ENCODE peak calls at places on chromosomes 4 and X, in ten cellular contexts. W, M, G, L, S, K, Y, U, Z and E are unnamed samples.

GRCh38 chr4:73127839-73128448 is 58.4 kb upstream of the COX18 start:
- DNase-seq in W (no peak), M (no peak), G (no peak), L (no peak), S (no peak), K (no peak), Y (no peak), U (no peak), Z (no peak), E (no peak)

GRCh38 chr4:73257995-73258667 is 467 bp downstream of the ANKRD17 start:
- DNase-seq in W (no peak), M (peak), G (peak), L (no peak), S (no peak), K (no peak), Y (no peak), U (peak), Z (no peak), E (no peak)

GRCh38 chr4:102299302-102299701 is 46.0 kb downstream of the SLC39A8 start:
- DNase-seq in W (no peak), M (no peak), G (no peak), L (no peak), S (no peak), K (no peak), Y (no peak), U (no peak), Z (no peak), E (no peak)

GRCh38 chr4:53545942-53546581 is 45.2 kb downstream of the LNX1 start:
- DNase-seq in W (no peak), M (no peak), G (no peak), L (no peak), S (no peak), K (no peak), Y (no peak), U (no peak), Z (no peak), E (no peak)

GRCh38 chr4:144862221-144862620 is 216.3 kb downstream of the HHIP start:
- DNase-seq in W (no peak), M (no peak), G (no peak), L (no peak), S (no peak), K (no peak), Y (no peak), U (no peak), Z (no peak), E (no peak)

GRCh38 chr4:59936566-59936965 is 1263.6 kb upstream of the ADGRL3 start:
- DNase-seq in W (no peak), M (no peak), G (no peak), L (no peak), S (no peak), K (no peak), Y (no peak), U (no peak), Z (no peak), E (no peak)

GRCh38 chrX:9995855-9996339 is 28.7 kb downstream of the CLDN34 start:
- DNase-seq in W (peak), M (peak), G (peak), L (peak), S (peak), K (peak), Y (peak), U (peak), Z (peak), E (no peak)

GRCh38 chr4:5030152-5030668 is 11.0 kb upstream of the CYTL1 start:
- DNase-seq in W (no peak), M (no peak), G (no peak), L (no peak), S (no peak), K (no peak), Y (no peak), U (no peak), Z (no peak), E (no peak)

GRCh38 chr4:26325191-26325590 is 4.4 kb downstream of the RBPJ start:
- DNase-seq in W (no peak), M (no peak), G (no peak), L (no peak), S (no peak), K (peak), Y (no peak), U (no peak), Z (no peak), E (no peak)

GRCh38 chr4:52991452-52991851 is 129.3 kb downstream of the RASL11B start:
- DNase-seq in W (no peak), M (no peak), G (no peak), L (no peak), S (no peak), K (no peak), Y (no peak), U (no peak), Z (no peak), E (no peak)

GRCh38 chr4:175033162-175033561 is 115.0 kb downstream of the ADAM29 start:
- DNase-seq in W (no peak), M (no peak), G (no peak), L (no peak), S (no peak), K (no peak), Y (no peak), U (no peak), Z (no peak), E (no peak)

GRCh38 chr4:160038560-160038959 is 935.7 kb downstream of the RAPGEF2 start:
- DNase-seq in W (no peak), M (no peak), G (no peak), L (no peak), S (no peak), K (no peak), Y (no peak), U (no peak), Z (no peak), E (no peak)

GRCh38 chr4:105184316-105184988 is 37.8 kb downstream of the TET2 start:
- DNase-seq in W (no peak), M (no peak), G (no peak), L (no peak), S (no peak), K (peak), Y (no peak), U (no peak), Z (no peak), E (no peak)

GRCh38 chr4:100848865-100849264 is 331.0 kb upstream of the EMCN start:
- DNase-seq in W (no peak), M (no peak), G (no peak), L (no peak), S (no peak), K (peak), Y (no peak), U (no peak), Z (no peak), E (no peak)

GRCh38 chrX:129493643-129494042 is 29.6 kb downstream of the SMARCA1 start:
- DNase-seq in W (no peak), M (no peak), G (no peak), L (no peak), S (no peak), K (no peak), Y (no peak), U (no peak), Z (no peak), E (no peak)

GRCh38 chrX:56281789-56282188 is 49.6 kb downstream of the KLF8 start:
- DNase-seq in W (no peak), M (no peak), G (no peak), L (no peak), S (no peak), K (peak), Y (no peak), U (no peak), Z (no peak), E (no peak)

GRCh38 chr4:7366180-7366957 is 68.4 kb downstream of the PSAPL1 start:
- DNase-seq in W (no peak), M (no peak), G (no peak), L (no peak), S (no peak), K (no peak), Y (no peak), U (peak), Z (peak), E (no peak)
- H3K27ac ChIP-seq in W (no peak), M (no peak), G (no peak), L (no peak), S (no peak), K (no peak), Y (no peak), U (no peak), Z (no peak), E (no peak)

GRCh38 chr4:163484906-163485305 is 9.6 kb upstream of the TMA16 start:
- DNase-seq in W (no peak), M (no peak), G (no peak), L (no peak), S (peak), K (peak), Y (peak), U (no peak), Z (no peak), E (no peak)

GRCh38 chr4:163486321-163486720 is 8.2 kb upstream of the TMA16 start:
- DNase-seq in W (no peak), M (no peak), G (no peak), L (no peak), S (no peak), K (no peak), Y (no peak), U (no peak), Z (no peak), E (no peak)

GRCh38 chr4:163476761-163477438 is 3.3 kb upstream of the TKTL2 start:
- DNase-seq in W (no peak), M (no peak), G (no peak), L (no peak), S (no peak), K (no peak), Y (no peak), U (no peak), Z (no peak), E (no peak)

DNA sequence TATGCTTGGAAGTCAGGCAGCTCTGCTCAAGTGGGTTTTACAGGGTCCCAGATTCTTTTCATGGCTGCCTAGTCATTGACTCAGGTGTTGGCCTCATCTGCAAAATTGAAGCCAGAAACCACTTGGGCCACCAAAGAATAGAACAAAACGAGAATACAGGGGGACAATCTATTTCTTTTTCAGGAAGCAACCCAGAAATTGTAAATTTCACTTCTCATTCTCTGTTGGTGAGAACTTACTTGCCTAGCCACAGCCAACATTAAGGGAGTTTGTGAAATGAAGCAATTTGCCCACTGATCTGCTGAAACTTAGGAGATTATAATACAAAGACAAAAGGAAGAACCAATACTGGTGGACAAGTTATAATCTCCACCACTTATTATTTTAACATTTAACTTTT is 8.6 kb upstream of the TKTL2 start:
- DNase-seq in W (no peak), M (no peak), G (no peak), L (no peak), S (no peak), K (no peak), Y (no peak), U (no peak), Z (no peak), E (no peak)
- TF ChIP-seq CTCF in W (no peak), M (no peak), G (no peak), L (no peak), S (no peak), K (no peak), Y (no peak), U (no peak), Z (no peak), E (no peak)

GRCh38 chrX:19616016-19616415 is 100.7 kb upstream of the MAP3K15 start:
- DNase-seq in W (no peak), M (no peak), G (no peak), L (no peak), S (no peak), K (no peak), Y (no peak), U (no peak), Z (no peak), E (no peak)

GRCh38 chrX:19616959-19617358 is 101.7 kb upstream of the MAP3K15 start:
- DNase-seq in W (no peak), M (no peak), G (no peak), L (no peak), S (no peak), K (no peak), Y (no peak), U (no peak), Z (no peak), E (no peak)

GRCh38 chrX:19613645-19614323 is 98.5 kb upstream of the MAP3K15 start:
- DNase-seq in W (no peak), M (no peak), G (no peak), L (peak), S (no peak), K (no peak), Y (no peak), U (peak), Z (peak), E (no peak)

GRCh38 chrX:19609541-19609940 is 94.2 kb upstream of the MAP3K15 start:
- DNase-seq in W (no peak), M (no peak), G (no peak), L (no peak), S (no peak), K (no peak), Y (no peak), U (no peak), Z (no peak), E (no peak)

DNA sequence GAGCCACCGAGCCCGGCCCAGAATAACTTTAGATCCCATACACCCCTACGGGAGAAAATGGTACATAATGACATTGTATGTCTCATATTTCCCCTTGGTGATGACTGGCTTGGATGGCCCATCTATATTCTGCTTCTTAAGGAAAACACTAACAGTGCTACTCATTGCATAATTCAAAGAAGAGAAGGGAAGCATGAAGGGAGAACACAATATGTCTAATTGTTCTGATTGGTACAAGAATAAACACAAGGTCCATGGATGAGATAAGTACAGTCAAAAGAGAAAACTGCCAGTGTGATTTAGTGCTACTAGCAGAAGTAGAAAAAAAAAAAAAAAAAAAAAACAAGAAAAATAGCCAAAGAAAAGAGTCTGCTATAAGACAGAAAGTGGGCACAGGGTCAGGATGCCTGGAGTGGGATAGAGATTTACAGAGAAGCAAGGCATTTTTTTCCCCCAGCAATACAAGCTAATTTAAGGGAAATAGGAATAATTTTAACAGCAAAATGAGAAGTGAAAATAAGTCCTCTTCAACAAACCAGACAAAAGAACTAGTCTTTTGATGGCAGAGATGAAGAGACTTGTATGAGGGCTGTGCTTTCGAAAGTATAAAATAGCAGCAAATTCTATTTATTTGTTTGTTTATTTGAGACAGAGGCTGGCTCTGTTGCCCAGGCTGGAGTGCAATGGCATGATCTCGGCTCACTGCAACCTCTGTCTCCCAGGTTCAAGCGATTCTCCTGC is 96.5 kb upstream of the MAP3K15 start:
- DNase-seq in W (no peak), M (no peak), G (no peak), L (no peak), S (no peak), K (no peak), Y (no peak), U (no peak), Z (no peak), E (no peak)
- H3K27ac ChIP-seq in W (no peak), M (no peak), G (no peak), L (no peak), S (no peak), K (no peak), Y (no peak), U (no peak), Z (no peak), E (no peak)

GRCh38 chr4:186943607-186943908 is 219.9 kb upstream of the FAT1 start:
- DNase-seq in W (no peak), M (no peak), G (no peak), L (no peak), S (no peak), K (no peak), Y (no peak), U (no peak), Z (no peak), E (no peak)

GRCh38 chr4:186946140-186946539 is 222.5 kb upstream of the FAT1 start:
- DNase-seq in W (no peak), M (no peak), G (no peak), L (no peak), S (no peak), K (no peak), Y (no peak), U (no peak), Z (no peak), E (no peak)

GRCh38 chr4:186948361-186949291 is 225.0 kb upstream of the FAT1 start:
- DNase-seq in W (no peak), M (no peak), G (no peak), L (peak), S (no peak), K (no peak), Y (no peak), U (no peak), Z (no peak), E (no peak)

GRCh38 chr4:186949847-186950246 is 226.2 kb upstream of the FAT1 start:
- DNase-seq in W (no peak), M (no peak), G (no peak), L (no peak), S (no peak), K (no peak), Y (no peak), U (no peak), Z (no peak), E (no peak)

GRCh38 chr4:186946682-186947294 is 223.1 kb upstream of the FAT1 start:
- DNase-seq in W (no peak), M (no peak), G (no peak), L (no peak), S (no peak), K (peak), Y (no peak), U (no peak), Z (no peak), E (no peak)
- TF ChIP-seq CTCF in W (no peak), M (no peak), G (peak), L (peak), S (no peak), K (peak), Y (no peak), U (no peak), Z (no peak), E (no peak)

GRCh38 chr4:40601641-40602040 is 28.0 kb downstream of the RBM47 start:
- DNase-seq in W (no peak), M (no peak), G (no peak), L (no peak), S (no peak), K (no peak), Y (no peak), U (no peak), Z (peak), E (no peak)
- H3K27ac ChIP-seq in W (peak), M (no peak), G (no peak), L (no peak), S (no peak), K (no peak), Y (no peak), U (peak), Z (peak), E (no peak)

GRCh38 chrX:146707781-146708180 is 101.8 kb upstream of the CXorf51B start:
- DNase-seq in W (no peak), M (no peak), G (no peak), L (no peak), S (no peak), K (no peak), Y (no peak), U (no peak), Z (no peak), E (no peak)
- TF ChIP-seq CTCF in W (no peak), M (no peak), G (no peak), L (no peak), S (no peak), K (no peak), Y (no peak), U (no peak), Z (no peak), E (no peak)

GRCh38 chr4:186932631-186933150 is 209.0 kb upstream of the FAT1 start:
- DNase-seq in W (no peak), M (no peak), G (no peak), L (no peak), S (no peak), K (peak), Y (no peak), U (no peak), Z (no peak), E (no peak)
- H3K27ac ChIP-seq in W (no peak), M (no peak), G (peak), L (no peak), S (no peak), K (peak), Y (no peak), U (no peak), Z (no peak), E (peak)

GRCh38 chr4:33060873-33061542 is 2340.8 kb downstream of the PCDH7 start:
- DNase-seq in W (no peak), M (no peak), G (no peak), L (peak), S (no peak), K (peak), Y (no peak), U (no peak), Z (no peak), E (no peak)
- TF ChIP-seq CTCF in W (no peak), M (peak), G (no peak), L (peak), S (no peak), K (peak), Y (no peak), U (peak), Z (peak), E (no peak)

GRCh38 chr4:184413227-184414064 is 60.9 kb downstream of the IRF2 start:
- DNase-seq in W (no peak), M (no peak), G (no peak), L (no peak), S (no peak), K (no peak), Y (no peak), U (no peak), Z (no peak), E (no peak)
- H3K27ac ChIP-seq in W (no peak), M (no peak), G (no peak), L (peak), S (peak), K (no peak), Y (no peak), U (peak), Z (peak), E (no peak)

DNA sequence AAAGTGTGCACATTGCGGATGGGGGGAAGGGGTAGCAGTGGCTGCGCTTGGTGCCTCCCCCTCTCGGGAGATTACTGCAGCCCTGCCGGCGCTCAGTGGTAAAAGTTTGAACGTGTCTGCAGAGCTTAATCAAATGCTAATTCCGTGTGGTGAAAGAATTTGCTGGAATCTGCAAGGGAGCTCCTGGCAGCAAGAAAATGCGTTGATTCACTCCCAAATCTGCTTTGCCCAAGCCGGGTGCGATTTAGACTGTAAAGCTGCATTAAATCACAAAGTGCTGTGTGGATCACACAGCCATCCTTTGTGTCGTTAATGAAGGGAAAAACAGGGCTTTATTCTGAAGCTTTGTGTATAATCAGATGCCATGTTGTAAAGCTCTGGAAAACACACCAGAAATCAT is 444.1 kb downstream of the BCOR start:
- DNase-seq in W (no peak), M (no peak), G (no peak), L (no peak), S (no peak), K (no peak), Y (no peak), U (no peak), Z (no peak), E (no peak)
- TF ChIP-seq CTCF in W (no peak), M (no peak), G (no peak), L (no peak), S (no peak), K (no peak), Y (no peak), U (no peak), Z (no peak), E (no peak)